ENCODE peak calls at places on chromosomes 1 and 21, in eight cellular contexts. D, X, E, W, P, J, M and H are unnamed samples.

GRCh38 chr1:183163311-183163710 is 22.8 kb upstream of the LAMC2 start:
- DNase-seq in E (peak), W (no peak), X (no peak), M (peak), D (no peak), P (no peak), J (no peak), H (no peak)

GRCh38 chr1:17307946-17308345 is at the start of gene PADI4:
- DNase-seq in X (no peak), M (no peak), D (no peak), J (no peak), P (no peak), W (no peak), E (no peak), H (no peak)

GRCh38 chr1:78274814-78275213 is 216.0 kb upstream of the PTGFR start:
- DNase-seq in E (peak), P (no peak), J (no peak), X (no peak), D (no peak), M (no peak), W (no peak), H (no peak)

GRCh38 chr1:212221801-212222200 is 63.4 kb upstream of the PPP2R5A start:
- DNase-seq in X (no peak), P (no peak), J (no peak), E (no peak), M (no peak), W (no peak), D (no peak), H (no peak)

GRCh38 chr1:86409416-86410021 is 13.4 kb upstream of the ODF2L start:
- DNase-seq in M (peak), E (peak), W (no peak), D (no peak), P (no peak), J (no peak), X (no peak), H (peak)

GRCh38 chr1:151581946-151582345 is 29.9 kb upstream of the SNX27 start:
- DNase-seq in J (no peak), M (no peak), E (no peak), X (no peak), W (no peak), D (no peak), P (no peak), H (no peak)

GRCh38 chr1:78836736-78837135 is 169.8 kb downstream of the ADGRL4 start:
- DNase-seq in E (peak), M (no peak), P (no peak), D (no peak), X (no peak), W (no peak), J (no peak), H (no peak)

GRCh38 chr1:104195395-104195794 is 445.7 kb downstream of the AMY1C start:
- DNase-seq in E (peak), W (no peak), P (no peak), J (no peak), M (no peak), X (no peak), D (no peak), H (no peak)

GRCh38 chr21:14306143-14306907 is 76.6 kb downstream of the HSPA13 start:
- DNase-seq in X (no peak), W (no peak), P (no peak), D (no peak), E (peak), J (no peak), M (peak), H (peak)

GRCh38 chr1:17984510-17985085 is 123.0 kb upstream of the IGSF21 start:
- DNase-seq in D (no peak), M (peak), J (peak), W (peak), P (no peak), X (no peak), E (peak), H (peak)

GRCh38 chr1:85328713-85329376 is 52.4 kb upstream of the BCL10 start:
- DNase-seq in M (peak), J (no peak), X (no peak), W (no peak), P (no peak), E (peak), D (no peak), H (peak)

GRCh38 chr1:237007147-237007881 is 3.1 kb upstream of the MT1HL1 start:
- DNase-seq in W (peak), J (no peak), P (no peak), M (no peak), X (no peak), E (no peak), D (no peak), H (no peak)

GRCh38 chr1:39845569-39846566 is 37.4 kb downstream of the TRIT1 start:
- DNase-seq in D (peak), P (no peak), J (peak), E (peak), X (peak), M (peak), W (peak), H (peak)